ENCODE peak calls at places on chromosomes 3 and 15, in ten cellular contexts. D is NCI-H2081; S is CD4-positive, CD25-positive, alpha-beta regulatory T cell; X is activated effector memory CD4-positive, alpha-beta T cell treated with Interleukin-2 at 50 U/mL for 16 hours; V is NCI-H2171; G is activated CD8-positive, alpha-beta memory T cell treated with anti-CD3 and anti-CD28 coated beads for 48 hours; W is astrocyte of the spinal cord; R is stimulated activated naive CD8-positive, alpha-beta T cell treated with anti-CD3 and anti-CD28 coated beads, Interleukin-15, amount 100 ng/mL, for 72 hours; O is prostate gland; J is BE2C. K is an unnamed sample.

GRCh38 chr3:50205719-50206276 is 727 bp downstream of the SLC38A3 start:
- DNase-seq in W (no peak), V (no peak), R (peak), X (peak), D (no peak), G (no peak), S (no peak), J (no peak), O (peak), K (peak)

GRCh38 chr3:194051554-194052175 is 84.3 kb upstream of the HES1 start:
- DNase-seq in V (no peak), X (no peak), W (no peak), S (no peak), O (no peak), J (no peak), G (no peak), D (peak), R (no peak), K (no peak)

GRCh38 chr3:43691120-43692002 is 623 bp downstream of the ABHD5 start:
- DNase-seq in X (peak), J (peak), G (peak), S (peak), O (peak), V (no peak), R (peak), W (peak), D (peak), K (peak)

GRCh38 chr15:33994005-33994615 is 25.8 kb downstream of the CHRM5 start:
- DNase-seq in O (no peak), V (peak), S (no peak), D (peak), J (peak), R (no peak), G (no peak), X (no peak), W (peak), K (no peak)

GRCh38 chr15:32870240-32871033 is 152.6 kb downstream of the GREM1 start:
- DNase-seq in R (no peak), V (no peak), J (no peak), S (no peak), D (no peak), W (peak), G (no peak), O (no peak), X (no peak), K (no peak)

GRCh38 chr3:107629556-107629955 is 106.8 kb downstream of the BBX start:
- DNase-seq in V (no peak), G (no peak), J (no peak), R (no peak), W (peak), O (no peak), X (no peak), D (no peak), S (no peak), K (no peak)

GRCh38 chr15:86756688-86757087 is 677.0 kb downstream of the AGBL1 start:
- DNase-seq in W (no peak), X (no peak), J (no peak), S (no peak), V (no peak), O (no peak), G (no peak), D (no peak), R (no peak), K (no peak)

GRCh38 chr15:39586387-39587171 is 5.7 kb downstream of the THBS1 start:
- DNase-seq in X (no peak), W (peak), D (no peak), G (no peak), V (no peak), O (peak), R (no peak), J (no peak), S (no peak), K (no peak)

GRCh38 chr15:68204776-68205557 is at the start of gene CALML4:
- DNase-seq in R (no peak), J (no peak), S (no peak), W (peak), D (peak), O (peak), G (no peak), X (no peak), V (peak), K (no peak)

GRCh38 chr15:88193415-88193814 is 63.1 kb downstream of the NTRK3 start:
- DNase-seq in D (no peak), X (no peak), W (no peak), S (no peak), V (no peak), O (no peak), R (no peak), J (no peak), G (no peak), K (no peak)

GRCh38 chr3:155024006-155024638 is 56.0 kb upstream of the MME start:
- DNase-seq in S (no peak), J (no peak), D (no peak), G (no peak), O (no peak), W (peak), V (no peak), R (no peak), X (no peak), K (no peak)

GRCh38 chr15:73001840-73002239 is 50.4 kb upstream of the NEO1 start:
- DNase-seq in V (peak), G (no peak), S (no peak), R (no peak), X (no peak), O (no peak), D (no peak), W (no peak), J (no peak), K (no peak)

GRCh38 chr3:72105306-72105705 is 320.4 kb upstream of the PROK2 start:
- DNase-seq in X (no peak), V (no peak), O (no peak), G (no peak), S (no peak), R (no peak), W (no peak), J (no peak), D (no peak), K (no peak)

GRCh38 chr3:156151824-156152428 is 31.5 kb downstream of the KCNAB1 start:
- DNase-seq in D (peak), R (peak), V (peak), J (peak), X (peak), G (peak), W (peak), S (peak), O (peak), K (no peak)

GRCh38 chr15:67240235-67241131 is 14.0 kb downstream of the AAGAB start:
- DNase-seq in V (peak), X (peak), J (peak), W (no peak), O (peak), D (peak), G (no peak), S (no peak), R (no peak), K (no peak)

GRCh38 chr3:80668100-80668499 is 900.3 kb upstream of the ROBO1 start:
- DNase-seq in D (no peak), X (no peak), G (no peak), V (no peak), S (no peak), O (no peak), W (no peak), J (no peak), R (no peak), K (no peak)

GRCh38 chr15:61011576-61012336 is 217.3 kb downstream of the RORA start:
- DNase-seq in X (no peak), V (no peak), J (no peak), G (no peak), D (no peak), W (no peak), O (no peak), S (no peak), R (no peak), K (no peak)

GRCh38 chr3:127652246-127652995 is 20.3 kb upstream of the ABTB1 start:
- DNase-seq in R (peak), O (no peak), V (peak), J (peak), D (peak), W (peak), X (no peak), G (no peak), S (no peak), K (peak)

GRCh38 chr15:85504739-85505676 is 124.6 kb downstream of the AKAP13 start:
- DNase-seq in X (no peak), W (peak), S (peak), D (peak), O (peak), G (no peak), R (peak), J (peak), V (peak), K (no peak)

GRCh38 chr3:174812172-174812862 is 46.8 kb upstream of the NAALADL2 start:
- DNase-seq in X (no peak), O (no peak), V (no peak), S (no peak), J (no peak), R (no peak), G (no peak), D (no peak), W (no peak), K (no peak)

GRCh38 chr3:112120485-112120836 is 12.6 kb downstream of the GCSAM start:
- DNase-seq in X (no peak), O (no peak), J (no peak), G (no peak), W (no peak), R (no peak), S (no peak), D (no peak), V (no peak), K (no peak)

GRCh38 chr15:38072507-38073277 is 138.3 kb downstream of the TMCO5A start:
- DNase-seq in J (peak), G (no peak), O (peak), S (no peak), W (peak), D (peak), V (no peak), X (no peak), R (peak), K (peak)

GRCh38 chr3:194306109-194306686 is 44.9 kb downstream of the CPN2 start:
- DNase-seq in S (no peak), O (no peak), D (peak), X (peak), J (no peak), V (no peak), G (no peak), W (no peak), R (peak), K (no peak)

GRCh38 chr3:190172751-190173150 is 52.1 kb upstream of the P3H2 start:
- DNase-seq in X (no peak), S (no peak), R (no peak), W (no peak), G (no peak), V (no peak), D (no peak), O (no peak), J (no peak), K (no peak)

GRCh38 chr3:63029921-63030320 is 154.7 kb upstream of the CADPS start:
- DNase-seq in W (no peak), V (no peak), O (no peak), J (no peak), G (no peak), S (no peak), D (no peak), X (no peak), R (no peak), K (no peak)

K was measured in anterior cingulate cortex.